ENCODE peak calls at places on chromosomes 4 and X, in ten cellular contexts. B is HFFc6, Z is dorsolateral prefrontal cortex, G is fibroblast of pulmonary artery, M is left lung, L is GM23338, J is lower leg skin, N is AG09309, O is GM12865, Q is lung. C is an unnamed sample.

GRCh38 chrX:130523460-130524394 is 121.9 kb downstream of the RBMX2 start:
- DNase-seq in J (no peak), M (no peak), B (no peak), L (peak), Z (peak), Q (no peak), O (no peak), G (peak), N (no peak), C (no peak)

GRCh38 chrX:80765226-80765625 is 44.5 kb downstream of the BRWD3 start:
- DNase-seq in N (peak), J (no peak), G (peak), Q (no peak), M (no peak), Z (no peak), B (peak), L (peak), O (no peak), C (no peak)

GRCh38 chr4:55214172-55214571 is 88.8 kb upstream of the KDR start:
- DNase-seq in J (no peak), Z (no peak), M (no peak), B (peak), Q (no peak), N (no peak), G (peak), O (no peak), L (no peak), C (no peak)

GRCh38 chrX:151776936-151777335 is 42.4 kb downstream of the CNGA2 start:
- DNase-seq in B (no peak), G (no peak), M (no peak), J (peak), L (no peak), Q (no peak), Z (no peak), O (no peak), N (no peak), C (no peak)

GRCh38 chr4:2940267-2941137 is 22.7 kb downstream of the NOP14 start:
- DNase-seq in J (peak), Z (no peak), L (no peak), M (no peak), O (no peak), G (no peak), N (no peak), B (no peak), Q (no peak), C (no peak)

GRCh38 chr4:175947117-175947722 is 118.4 kb upstream of the WDR17 start:
- DNase-seq in L (peak), N (peak), B (peak), Z (no peak), G (peak), O (peak), J (no peak), Q (no peak), M (no peak), C (no peak)

GRCh38 chrX:102067966-102068723 is 57.3 kb upstream of the TCEAL2 start:
- DNase-seq in B (peak), N (no peak), G (peak), O (peak), M (no peak), J (no peak), L (peak), Q (no peak), Z (no peak), C (no peak)

GRCh38 chr4:80134936-80135701 is 62.1 kb upstream of the ANTXR2 start:
- DNase-seq in G (peak), Q (no peak), N (no peak), Z (no peak), O (no peak), J (no peak), M (no peak), B (no peak), L (no peak), C (no peak)

GRCh38 chrX:39891781-39892180 is 206.0 kb downstream of the BCOR start:
- DNase-seq in N (no peak), M (no peak), G (no peak), L (no peak), J (no peak), B (no peak), O (peak), Q (no peak), Z (no peak), C (no peak)

GRCh38 chr4:3192188-3192587 is 56.8 kb upstream of the MSANTD1 start:
- DNase-seq in N (no peak), M (no peak), Q (no peak), Z (no peak), L (no peak), G (no peak), J (peak), O (peak), B (no peak), C (no peak)

GRCh38 chrX:70452143-70452733 is 7.6 kb downstream of the DLG3 start:
- DNase-seq in Q (peak), J (no peak), Z (no peak), M (peak), G (peak), L (peak), B (peak), O (peak), N (no peak), C (no peak)

GRCh38 chrX:17005712-17006372 is 59.4 kb downstream of the REPS2 start:
- DNase-seq in J (no peak), N (no peak), B (no peak), Q (no peak), G (peak), O (no peak), L (no peak), Z (no peak), M (no peak), C (no peak)

GRCh38 chr4:145132521-145133098 is 34.5 kb downstream of the ABCE1 start:
- DNase-seq in J (no peak), B (no peak), N (no peak), G (peak), O (peak), L (no peak), Q (no peak), M (no peak), Z (no peak), C (no peak)

GRCh38 chr4:184362338-184362737 is 112.0 kb downstream of the IRF2 start:
- DNase-seq in G (no peak), J (no peak), Q (no peak), M (no peak), L (no peak), N (no peak), O (no peak), B (no peak), Z (no peak), C (no peak)

GRCh38 chr4:147696866-147697265 is 12.9 kb upstream of the PRMT9 start:
- DNase-seq in L (no peak), B (no peak), M (no peak), O (no peak), G (no peak), Z (no peak), J (no peak), N (no peak), Q (no peak), C (no peak)

GRCh38 chrX:30278365-30278764 is 30.8 kb downstream of the NR0B1 start:
- DNase-seq in O (no peak), Z (no peak), Q (no peak), N (no peak), L (no peak), G (peak), M (no peak), B (peak), J (no peak), C (no peak)

GRCh38 chrX:31499120-31499519 is 427.3 kb upstream of the FTHL17 start:
- DNase-seq in M (no peak), Z (no peak), G (peak), N (no peak), J (no peak), Q (no peak), O (no peak), L (no peak), B (peak), C (no peak)

GRCh38 chr4:158823461-158823873 is 54.6 kb downstream of the FNIP2 start:
- DNase-seq in G (peak), J (no peak), Z (no peak), L (no peak), Q (no peak), O (no peak), B (peak), M (no peak), N (peak), C (no peak)

GRCh38 chrX:37455381-37455780 is 106.2 kb downstream of the PRRG1 start:
- DNase-seq in O (no peak), G (no peak), Z (no peak), M (no peak), B (no peak), L (no peak), J (no peak), N (no peak), Q (no peak), C (no peak)

GRCh38 chr4:18882468-18882867 is 860.9 kb upstream of the LCORL start:
- DNase-seq in N (no peak), Z (no peak), B (peak), G (peak), J (no peak), Q (no peak), O (no peak), M (no peak), L (peak), C (no peak)

GRCh38 chr4:154741877-154742851 is 1.6 kb upstream of the LRAT start:
- DNase-seq in L (peak), M (peak), B (no peak), G (peak), Z (no peak), O (no peak), Q (no peak), J (no peak), N (no peak), C (no peak)

GRCh38 chr4:160213377-160213776 is 1110.5 kb downstream of the RAPGEF2 start:
- DNase-seq in M (no peak), G (no peak), J (no peak), L (no peak), B (no peak), Q (no peak), Z (no peak), O (no peak), N (no peak), C (no peak)

GRCh38 chr4:72302981-72303704 is 265.9 kb downstream of the ADAMTS3 start:
- DNase-seq in N (no peak), B (peak), Z (no peak), G (peak), J (no peak), Q (peak), O (peak), L (peak), M (no peak), C (no peak)

GRCh38 chrX:136747003-136747986 is 33.4 kb downstream of the ARHGEF6 start:
- DNase-seq in J (no peak), O (peak), L (no peak), Z (no peak), N (no peak), B (no peak), M (no peak), Q (no peak), G (no peak), C (no peak)

GRCh38 chr4:137420901-137421384 is 111.4 kb downstream of the PCDH18 start:
- DNase-seq in M (peak), Q (no peak), J (no peak), Z (no peak), B (no peak), G (no peak), O (no peak), L (peak), N (no peak), C (no peak)

GRCh38 chrX:134025986-134026731 is 40.8 kb upstream of the GPC3 start:
- DNase-seq in M (no peak), B (no peak), L (peak), J (no peak), N (no peak), O (no peak), Z (no peak), G (no peak), Q (no peak), C (no peak)

GRCh38 chr4:95732061-95732460 is 107.8 kb upstream of the PDHA2 start:
- DNase-seq in G (peak), N (no peak), O (no peak), B (no peak), M (no peak), Z (no peak), Q (no peak), J (no peak), L (no peak), C (no peak)

GRCh38 chrX:81215685-81216084 is 13.8 kb downstream of the SH3BGRL start:
- DNase-seq in Z (no peak), Q (no peak), B (no peak), M (no peak), J (no peak), N (no peak), L (no peak), O (no peak), G (no peak), C (no peak)

GRCh38 chr4:187480146-187481145 is 515.1 kb upstream of the ZFP42 start:
- DNase-seq in N (peak), Z (no peak), B (peak), J (no peak), M (no peak), G (peak), Q (no peak), O (no peak), L (no peak), C (no peak)

GRCh38 chr4:4327652-4328121 is 37.6 kb downstream of the ZBTB49 start:
- DNase-seq in L (peak), J (peak), Z (no peak), N (no peak), O (no peak), Q (no peak), M (no peak), G (peak), B (no peak), C (no peak)

GRCh38 chr4:149645790-149646189 is 169.9 kb downstream of the IQCM start:
- DNase-seq in O (no peak), Q (no peak), J (no peak), B (no peak), N (no peak), L (peak), G (no peak), M (no peak), Z (no peak), C (no peak)
- TF ChIP-seq CTCF in O (no peak), Q (no peak), J (no peak), B (no peak), N (no peak), L (peak), G (no peak), M (no peak), Z (no peak), C (no peak)

GRCh38 chr4:53654300-53654758 is 63.0 kb upstream of the LNX1 start:
- DNase-seq in O (peak), Q (no peak), L (no peak), N (peak), G (peak), Z (no peak), B (peak), J (no peak), M (no peak), C (no peak)
- TF ChIP-seq CTCF in O (no peak), Q (no peak), L (no peak), N (no peak), G (no peak), Z (no peak), B (no peak), J (no peak), M (no peak), C (no peak)

DNA sequence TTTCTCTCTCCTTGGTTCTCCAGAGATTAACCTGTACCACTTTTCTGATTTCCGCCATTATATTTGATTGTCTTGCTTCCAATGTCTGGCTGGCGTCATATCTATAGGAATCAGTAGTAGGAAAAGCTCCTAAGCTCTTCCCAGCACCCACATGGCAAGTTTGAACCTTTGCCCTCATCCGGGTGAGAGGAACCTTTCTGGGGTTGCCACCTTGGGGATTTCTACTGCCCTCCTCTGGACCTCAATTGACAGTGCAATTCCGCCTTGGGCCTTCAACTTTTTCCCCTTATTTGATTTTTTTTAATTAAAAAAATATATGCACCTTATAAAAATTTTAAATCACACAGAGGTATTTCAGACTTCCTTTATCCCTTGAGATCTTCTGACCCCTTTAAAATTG is 2.0 kb upstream of the CXorf66 start:
- DNase-seq in J (no peak), Z (no peak), M (no peak), N (no peak), L (peak), G (peak), O (peak), Q (no peak), B (no peak), C (no peak)
- TF ChIP-seq CTCF in J (no peak), Z (no peak), M (no peak), N (peak), L (peak), G (peak), O (peak), Q (no peak), B (peak), C (no peak)

GRCh38 chr4:132763465-132763864 is 385.6 kb upstream of the PCDH10 start:
- DNase-seq in B (no peak), Z (no peak), M (no peak), N (no peak), Q (no peak), G (no peak), J (no peak), O (no peak), L (no peak), C (no peak)

DNA sequence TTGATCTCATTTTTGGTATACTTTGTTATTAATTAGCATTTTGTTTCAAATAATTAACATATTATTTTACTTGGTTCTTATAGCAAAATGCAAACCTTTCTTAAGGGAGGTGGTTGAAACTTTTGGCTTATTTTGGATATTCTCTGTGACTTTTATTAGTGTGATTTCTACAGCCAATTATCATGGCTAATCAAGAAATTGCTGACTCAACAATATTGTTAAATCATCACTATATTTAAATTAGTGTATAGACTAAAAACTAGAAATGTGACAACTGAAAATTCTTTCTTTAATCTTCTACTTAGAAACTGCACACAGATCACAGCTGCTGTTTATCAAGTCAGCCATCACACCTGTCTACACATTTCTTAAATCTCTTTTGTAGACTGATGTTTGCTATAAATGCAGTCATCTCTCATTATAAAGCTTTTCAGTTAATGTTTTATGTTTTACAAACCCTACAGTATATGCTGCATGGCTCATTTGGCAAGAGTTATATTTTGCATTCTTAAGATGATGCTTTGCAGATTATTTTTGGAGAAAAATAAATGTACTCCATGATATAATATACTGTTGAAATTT is 389.8 kb upstream of the PCDH10 start:
- DNase-seq in L (no peak), M (no peak), Z (no peak), G (no peak), Q (no peak), B (no peak), J (no peak), O (no peak), N (no peak), C (no peak)
- TF ChIP-seq CTCF in L (no peak), M (no peak), Z (no peak), G (no peak), Q (no peak), B (no peak), J (no peak), O (no peak), N (no peak), C (no peak)

GRCh38 chr4:85961887-85962286 is 398.0 kb downstream of the MAPK10 start:
- DNase-seq in N (no peak), Q (no peak), B (no peak), O (no peak), G (no peak), L (no peak), J (no peak), M (no peak), Z (no peak), C (no peak)

GRCh38 chr4:85966308-85966882 is 393.5 kb downstream of the MAPK10 start:
- DNase-seq in L (no peak), N (no peak), Q (no peak), B (no peak), Z (no peak), M (no peak), O (no peak), G (peak), J (no peak), C (no peak)

GRCh38 chr4:85965529-85965928 is 394.3 kb downstream of the MAPK10 start:
- DNase-seq in G (no peak), Q (no peak), L (no peak), O (no peak), B (no peak), M (no peak), J (no peak), Z (no peak), N (no peak), C (no peak)

GRCh38 chr4:85963231-85963630 is 396.6 kb downstream of the MAPK10 start:
- DNase-seq in Q (no peak), J (no peak), B (no peak), L (no peak), G (no peak), O (no peak), N (no peak), M (no peak), Z (no peak), C (no peak)

DNA sequence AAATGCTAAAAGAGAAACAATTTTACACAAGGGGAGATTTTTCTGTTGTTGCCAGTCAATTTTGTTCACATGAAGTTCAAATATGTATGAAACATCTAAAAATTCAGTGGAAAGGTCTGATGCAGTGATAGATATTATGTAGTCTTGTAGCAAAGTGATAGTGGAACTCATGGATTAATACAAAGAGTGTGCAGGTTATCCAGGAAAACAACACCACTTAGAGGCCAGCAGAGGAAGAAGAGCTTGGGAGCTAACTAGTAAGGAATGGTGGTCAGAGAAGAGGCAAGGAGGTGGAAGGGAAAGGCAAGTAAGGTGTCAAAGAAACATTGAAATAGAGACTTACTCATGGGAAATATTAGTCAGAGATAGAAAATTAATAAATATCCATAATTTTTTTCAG is 395.6 kb downstream of the MAPK10 start:
- DNase-seq in Q (no peak), Z (no peak), G (peak), J (no peak), L (peak), M (no peak), O (no peak), B (no peak), N (no peak), C (no peak)
- TF ChIP-seq CTCF in Q (no peak), Z (no peak), G (peak), J (no peak), L (peak), M (no peak), O (no peak), B (peak), N (peak), C (no peak)

DNA sequence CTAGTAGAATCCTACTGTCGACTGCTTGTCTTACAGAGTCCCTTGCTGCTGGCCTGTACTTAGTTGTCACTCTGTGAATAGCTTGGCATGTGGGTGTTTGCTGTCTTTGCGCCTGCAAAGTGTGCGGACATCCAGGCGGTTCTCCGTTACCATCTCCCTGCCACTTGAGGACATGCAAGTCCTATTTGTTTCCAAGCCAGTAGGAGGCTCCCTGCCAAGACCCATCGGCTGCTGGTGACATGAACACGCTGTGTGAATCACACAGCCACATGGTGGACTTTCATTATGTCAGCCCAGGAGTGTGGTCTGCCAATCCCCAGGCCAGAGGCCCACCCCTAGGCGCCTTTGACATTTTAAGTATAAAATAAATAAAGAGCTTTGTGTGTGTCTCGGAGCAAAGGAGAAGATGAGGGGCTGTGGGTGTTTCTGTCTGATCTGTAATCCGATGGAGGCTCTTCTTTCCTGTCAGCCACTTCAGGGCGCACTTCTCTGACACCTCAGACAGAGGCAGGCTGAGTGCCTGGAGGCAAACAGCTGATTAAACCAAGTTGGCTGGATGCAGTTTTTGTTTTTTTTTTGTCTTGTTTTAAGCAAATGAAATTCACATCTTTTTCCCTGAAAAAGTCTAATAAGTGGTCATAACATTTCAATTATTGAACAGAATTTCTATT is 51.5 kb downstream of the ALPK1 start:
- DNase-seq in L (peak), Q (peak), M (no peak), O (no peak), J (peak), G (peak), N (peak), B (peak), Z (peak), C (no peak)
- TF ChIP-seq CTCF in L (peak), Q (no peak), M (no peak), O (no peak), J (no peak), G (peak), N (peak), B (peak), Z (no peak), C (no peak)

GRCh38 chr4:75702919-75703411 is 21.4 kb upstream of the USO1 start:
- DNase-seq in O (no peak), Z (no peak), J (peak), N (no peak), M (no peak), L (peak), G (no peak), B (no peak), Q (no peak), C (no peak)
- TF ChIP-seq CTCF in O (no peak), Z (no peak), J (no peak), N (no peak), M (no peak), L (no peak), G (no peak), B (no peak), Q (no peak), C (no peak)